ENCODE peak calls at places on chromosome 14, in eight cellular contexts. Z is SK-N-MC, F is GM12878, J is esophagus muscularis mucosa, X is GM12892, V is H1, I is stomach, L is GM23338. N is an unnamed sample.

GRCh38 chr14:95516554-95517209 is at the start of gene SYNE3:
- DNase-seq in Z (no peak), F (no peak), J (no peak), X (peak; percentile 73), V (peak; percentile 58), I (peak; percentile 66), L (peak; percentile 53), N (no peak)

GRCh38 chr14:51865953-51866747 is 5.7 kb downstream of the GNG2 start:
- DNase-seq in Z (no peak), F (no peak), J (no peak), X (no peak), V (no peak), I (no peak), L (peak; percentile 51), N (no peak)

GRCh38 chr14:25102788-25103187 is 52.8 kb upstream of the STXBP6 start:
- DNase-seq in Z (no peak), F (no peak), J (no peak), X (no peak), V (no peak), I (no peak), L (no peak), N (no peak)

GRCh38 chr14:68216957-68217356 is 397.4 kb downstream of the RAD51B start:
- DNase-seq in Z (no peak), F (no peak), J (no peak), X (no peak), V (no peak), I (no peak), L (no peak), N (no peak)

GRCh38 chr14:56581041-56581727 is 1.6 kb downstream of the TMEM260 start:
- DNase-seq in Z (no peak), F (no peak), J (no peak), X (no peak), V (no peak), I (no peak), L (no peak), N (no peak)

GRCh38 chr14:104953097-104953496 is 25.1 kb downstream of the AHNAK2 start:
- DNase-seq in Z (no peak), F (no peak), J (no peak), X (no peak), V (no peak), I (no peak), L (no peak), N (no peak)

GRCh38 chr14:97185186-97185585 is 388.0 kb downstream of the VRK1 start:
- DNase-seq in Z (no peak), F (no peak), J (peak; percentile 80), X (no peak), V (peak; percentile 51), I (no peak), L (peak; percentile 48), N (no peak)

GRCh38 chr14:76261371-76261811 is 109.7 kb downstream of the GPATCH2L start:
- DNase-seq in Z (no peak), F (no peak), J (no peak), X (no peak), V (no peak), I (no peak), L (peak; percentile 66), N (no peak)

GRCh38 chr14:67853207-67853606 is 33.6 kb downstream of the RAD51B start:
- DNase-seq in Z (no peak), F (peak; percentile 13), J (no peak), X (no peak), V (no peak), I (no peak), L (no peak), N (no peak)

GRCh38 chr14:58501214-58501816 is 73.8 kb downstream of the KIAA0586 start:
- DNase-seq in Z (peak; percentile 47), F (peak; percentile 30), J (no peak), X (no peak), V (no peak), I (no peak), L (peak; percentile 81), N (no peak)

GRCh38 chr14:29868000-29868399 is 59.6 kb downstream of the PRKD1 start:
- DNase-seq in Z (no peak), F (no peak), J (no peak), X (no peak), V (no peak), I (no peak), L (no peak), N (no peak)

GRCh38 chr14:93430319-93430801 is 379 bp upstream of the UNC79 start:
- DNase-seq in Z (no peak), F (no peak), J (no peak), X (no peak), V (peak; percentile 80), I (no peak), L (peak; percentile 91), N (no peak)

GRCh38 chr14:29648045-29648444 is 279.6 kb downstream of the PRKD1 start:
- DNase-seq in Z (no peak), F (no peak), J (no peak), X (no peak), V (no peak), I (no peak), L (peak; percentile 44), N (no peak)

GRCh38 chr14:78005325-78005724 is 164.8 kb upstream of the NRXN3 start:
- DNase-seq in Z (no peak), F (peak; percentile 51), J (no peak), X (no peak), V (no peak), I (no peak), L (no peak), N (no peak)

GRCh38 chr14:77804592-77804991 is 4.7 kb downstream of the ADCK1 start:
- DNase-seq in Z (no peak), F (no peak), J (no peak), X (no peak), V (peak; percentile 84), I (no peak), L (peak; percentile 84), N (no peak)

GRCh38 chr14:59406454-59407245 is 58.5 kb downstream of the GPR135 start:
- DNase-seq in Z (no peak), F (no peak), J (no peak), X (no peak), V (no peak), I (no peak), L (no peak), N (no peak)

GRCh38 chr14:34684578-34684977 is 29.8 kb downstream of the CFL2 start:
- DNase-seq in Z (no peak), F (no peak), J (no peak), X (no peak), V (no peak), I (no peak), L (no peak), N (no peak)

GRCh38 chr14:96792003-96792402 is 5.2 kb upstream of the VRK1 start:
- DNase-seq in Z (no peak), F (no peak), J (no peak), X (no peak), V (no peak), I (no peak), L (no peak), N (no peak)

GRCh38 chr14:22566845-22567244 is 22.2 kb downstream of the DAD1 start:
- DNase-seq in Z (no peak), F (no peak), J (no peak), X (no peak), V (no peak), I (no peak), L (no peak), N (no peak)

GRCh38 chr14:100680439-100681051 is 46.1 kb upstream of the DLK1 start:
- DNase-seq in Z (no peak), F (no peak), J (no peak), X (no peak), V (no peak), I (no peak), L (no peak), N (no peak)
- TF ChIP-seq POLR2AphosphoS5 in Z (no peak), F (no peak), J (no peak), X (no peak), V (no peak), I (no peak), L (no peak), N (peak; percentile 41)

GRCh38 chr14:64806862-64807495 is 72.7 kb downstream of the SPTB start:
- DNase-seq in Z (no peak), F (no peak), J (no peak), X (no peak), V (no peak), I (no peak), L (no peak), N (no peak)
- TF ChIP-seq POLR2AphosphoS5 in Z (no peak), F (no peak), J (no peak), X (no peak), V (no peak), I (no peak), L (no peak), N (no peak)

DNA sequence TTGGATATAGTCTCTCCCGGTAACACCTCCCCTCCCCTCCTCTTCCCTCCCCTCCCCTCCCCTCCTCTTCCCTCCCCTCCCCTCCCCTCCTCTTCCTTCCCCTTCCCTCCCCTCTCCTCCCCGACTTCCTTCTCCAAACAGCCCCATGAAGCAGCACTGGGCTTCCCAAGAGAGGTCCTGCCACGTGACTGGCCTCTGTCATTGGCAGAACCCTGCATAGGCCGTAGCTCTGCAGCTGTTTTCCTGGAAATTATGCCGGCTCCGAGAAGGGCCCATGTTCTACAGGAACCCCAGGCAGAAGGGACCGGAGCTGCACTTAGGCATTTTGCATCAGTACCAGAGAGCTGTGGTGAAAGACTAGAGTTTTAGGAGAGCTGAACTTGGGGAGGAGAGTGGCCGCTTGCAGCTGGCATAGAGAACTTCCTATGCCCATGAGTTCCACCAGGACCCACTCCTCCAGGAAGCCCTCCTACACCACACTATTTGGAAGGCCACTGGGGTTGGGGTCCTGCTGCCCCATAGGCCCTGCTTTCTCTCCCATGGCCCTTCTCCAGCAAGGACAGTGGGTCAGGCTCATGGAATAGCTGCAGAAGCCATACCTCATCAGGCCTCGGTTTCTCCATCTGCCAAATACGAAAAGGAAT is 5.1 kb upstream of the TNFAIP2 start:
- DNase-seq in Z (no peak), F (no peak), J (peak; percentile 95), X (no peak), V (no peak), I (no peak), L (no peak), N (no peak)
- TF ChIP-seq POLR2AphosphoS5 in Z (no peak), F (no peak), J (peak; percentile 54), X (no peak), V (no peak), I (no peak), L (no peak), N (no peak)

DNA sequence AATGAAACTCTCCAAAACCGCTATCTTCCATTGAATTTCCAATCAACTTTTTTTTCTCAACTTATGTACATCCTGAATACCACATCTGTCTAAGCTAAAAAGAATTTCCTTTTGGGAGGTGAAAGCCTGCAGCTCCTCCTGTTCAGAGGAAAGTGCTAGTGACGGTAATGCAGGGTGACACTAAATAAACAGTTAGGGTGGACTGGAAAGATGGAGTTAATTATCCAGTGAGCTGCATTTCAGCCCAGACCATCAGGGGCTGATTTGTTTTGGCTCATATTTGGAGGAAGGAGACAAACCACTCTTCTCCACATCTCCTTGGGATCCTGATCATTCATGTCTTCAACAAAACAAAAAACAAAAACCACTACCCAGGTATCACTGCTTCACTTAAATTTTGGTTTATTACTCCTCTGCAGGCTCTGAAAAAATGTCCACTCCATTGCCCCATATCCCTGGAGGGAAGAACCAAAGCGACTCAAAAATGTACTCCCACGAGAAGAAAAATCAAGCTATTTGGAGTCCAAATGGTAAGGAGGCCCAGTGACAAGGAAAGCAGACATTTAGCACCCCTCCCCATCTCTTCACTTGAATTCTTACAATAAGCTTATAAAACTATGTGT is 5.1 kb upstream of the SIX1 start:
- DNase-seq in Z (no peak), F (no peak), J (no peak), X (no peak), V (no peak), I (no peak), L (no peak), N (no peak)
- TF ChIP-seq POLR2AphosphoS5 in Z (no peak), F (no peak), J (no peak), X (no peak), V (no peak), I (no peak), L (no peak), N (no peak)

N was measured in vagina.